ENCODE peak calls at places on chromosomes 7 and 10, in nine cellular contexts. O, I, P, K, A, B, D, V and F are unnamed samples.

GRCh38 chr7:147990079-147990478 is 600.5 kb upstream of the C7orf33 start:
- DNase-seq in V (no peak), P (no peak), D (no peak), O (no peak), K (no peak), A (no peak), I (no peak), B (no peak), F (no peak)

GRCh38 chr7:158265743-158266080 is 321.9 kb downstream of the PTPRN2 start:
- DNase-seq in K (no peak), O (no peak), D (no peak), A (no peak), V (peak), I (no peak), B (no peak), P (no peak), F (no peak)

GRCh38 chr7:4014649-4015048 is 667.4 kb upstream of the FOXK1 start:
- DNase-seq in O (no peak), V (no peak), D (no peak), B (no peak), A (no peak), P (no peak), K (no peak), I (no peak), F (no peak)

GRCh38 chr10:18479502-18479901 is 171.9 kb downstream of the NSUN6 start:
- DNase-seq in A (no peak), V (no peak), P (no peak), B (no peak), K (no peak), I (no peak), O (no peak), D (no peak), F (no peak)

GRCh38 chr10:96025566-96025965 is 17.8 kb upstream of the CCNJ start:
- DNase-seq in K (peak), A (peak), D (no peak), I (no peak), P (peak), O (peak), V (no peak), B (peak), F (no peak)

GRCh38 chr10:49080071-49080470 is 35.3 kb downstream of the VSTM4 start:
- DNase-seq in A (peak), V (no peak), I (no peak), P (no peak), K (peak), D (no peak), B (no peak), O (peak), F (no peak)

GRCh38 chr10:30826679-30827078 is 197.1 kb upstream of the LYZL2 start:
- DNase-seq in O (no peak), B (no peak), V (no peak), A (no peak), K (no peak), I (no peak), P (no peak), D (no peak), F (no peak)

GRCh38 chr10:91137822-91138221 is 82.6 kb upstream of the PCGF5 start:
- DNase-seq in P (no peak), O (no peak), I (no peak), K (no peak), B (no peak), V (no peak), A (no peak), D (no peak), F (no peak)

GRCh38 chr10:43198682-43199005 is 60.4 kb downstream of the CSGALNACT2 start:
- DNase-seq in A (no peak), V (no peak), I (no peak), P (no peak), K (no peak), B (no peak), D (no peak), O (no peak), F (no peak)

GRCh38 chr7:122885583-122886356 is 490 bp downstream of the CADPS2 start:
- DNase-seq in D (peak), O (peak), A (peak), K (peak), V (peak), I (no peak), B (peak), P (no peak), F (no peak)

GRCh38 chr7:135454060-135454459 is 55.8 kb downstream of the CNOT4 start:
- DNase-seq in I (no peak), A (no peak), B (no peak), V (no peak), D (no peak), K (no peak), P (no peak), O (no peak), F (no peak)

GRCh38 chr7:149716007-149716931 is 57.1 kb downstream of the ZNF467 start:
- DNase-seq in I (no peak), B (no peak), D (peak), O (no peak), P (no peak), A (no peak), V (no peak), K (peak), F (no peak)

GRCh38 chr7:150854066-150855000 is 2.0 kb downstream of the AOC1 start:
- DNase-seq in P (no peak), A (no peak), B (no peak), D (no peak), V (no peak), O (no peak), K (no peak), I (no peak), F (no peak)

GRCh38 chr7:1937252-1937605 is 267.2 kb downstream of the ELFN1 start:
- DNase-seq in P (no peak), K (no peak), I (no peak), B (no peak), O (no peak), V (no peak), A (no peak), D (no peak), F (no peak)

GRCh38 chr10:13989616-13990015 is 341.1 kb downstream of the FRMD4A start:
- DNase-seq in A (no peak), I (no peak), K (no peak), D (no peak), B (no peak), P (no peak), O (no peak), V (no peak), F (no peak)

GRCh38 chr10:13990918-13991317 is 339.8 kb downstream of the FRMD4A start:
- DNase-seq in P (no peak), V (no peak), D (no peak), O (peak), K (peak), A (peak), B (no peak), I (no peak), F (peak)

GRCh38 chr10:13990392-13990805 is 340.3 kb downstream of the FRMD4A start:
- DNase-seq in K (peak), O (peak), V (no peak), P (no peak), B (no peak), I (no peak), D (no peak), A (no peak), F (no peak)

GRCh38 chr10:13993169-13993568 is 337.6 kb downstream of the FRMD4A start:
- DNase-seq in I (peak), D (no peak), B (no peak), O (peak), A (no peak), K (peak), V (no peak), P (no peak), F (no peak)

DNA sequence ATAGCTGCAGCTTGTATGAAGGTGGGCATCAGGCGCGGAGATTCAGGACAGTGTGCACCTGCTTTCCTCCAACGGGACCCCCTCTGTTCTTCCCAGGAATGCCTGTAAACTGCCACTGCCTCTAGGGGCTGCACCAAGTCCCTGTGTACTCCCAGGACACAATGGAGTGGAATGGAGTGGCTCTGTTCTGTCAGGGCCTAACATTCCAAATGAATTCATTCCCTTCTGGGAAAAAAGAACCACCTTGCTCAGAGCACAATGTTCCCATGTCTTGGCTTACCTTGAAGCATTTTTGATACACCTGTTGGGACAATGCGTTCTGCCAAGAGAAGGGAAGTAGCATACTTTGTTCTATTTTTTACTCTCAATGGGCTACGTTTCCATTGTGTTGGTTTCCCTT is 339.4 kb downstream of the FRMD4A start:
- DNase-seq in A (no peak), O (no peak), B (no peak), P (no peak), I (no peak), K (no peak), V (no peak), D (no peak), F (no peak)
- TF ChIP-seq CTCF in A (peak), O (peak), B (no peak), P (no peak), I (no peak), K (no peak), V (no peak), D (no peak), F (no peak)

DNA sequence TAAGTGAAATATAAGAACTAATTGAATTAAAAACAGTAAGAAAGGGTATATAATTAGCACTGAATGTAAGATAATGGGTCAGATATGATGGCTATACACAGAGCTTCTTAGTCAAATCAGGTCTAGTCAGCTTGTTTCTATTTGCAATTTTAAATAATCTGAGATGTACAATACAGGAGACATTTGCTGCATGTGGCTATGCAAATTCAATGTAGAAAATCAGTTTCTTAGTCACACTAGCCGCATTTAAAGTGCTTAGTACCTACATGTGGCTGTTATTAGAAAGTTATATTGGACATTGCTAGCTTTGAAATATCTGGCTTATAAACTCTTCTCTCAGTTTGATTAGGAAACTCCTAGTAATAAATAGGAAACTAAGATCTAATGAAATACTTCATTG is 25.3 kb downstream of the CCDC7 start:
- DNase-seq in D (no peak), K (no peak), O (no peak), V (no peak), A (no peak), P (no peak), B (no peak), I (no peak), F (no peak)
- TF ChIP-seq CTCF in D (no peak), K (no peak), O (no peak), V (no peak), A (no peak), P (no peak), B (no peak), I (no peak), F (no peak)

GRCh38 chr10:73413108-73413527 is 740 bp downstream of the ANXA7 start:
- DNase-seq in I (no peak), A (peak), V (peak), B (peak), K (no peak), P (peak), D (peak), O (no peak), F (no peak)

GRCh38 chr10:73414230-73414981 is 548 bp upstream of the ANXA7 start:
- DNase-seq in V (no peak), I (no peak), O (no peak), K (no peak), A (no peak), B (no peak), D (peak), P (no peak), F (no peak)

GRCh38 chr10:73416571-73416970 is 2.7 kb upstream of the ANXA7 start:
- DNase-seq in P (no peak), O (no peak), I (no peak), K (no peak), A (no peak), B (no peak), V (no peak), D (no peak), F (no peak)

GRCh38 chr10:73410897-73411296 is 3.0 kb downstream of the ANXA7 start:
- DNase-seq in B (no peak), P (no peak), D (no peak), V (no peak), I (no peak), K (no peak), A (no peak), O (no peak), F (no peak)

GRCh38 chr10:73413528-73414229 is at the start of gene ANXA7:
- DNase-seq in I (no peak), K (peak), D (peak), A (peak), V (peak), B (peak), O (peak), P (peak), F (peak)
- TF ChIP-seq CTCF in I (peak), K (peak), D (peak), A (no peak), V (peak), B (peak), O (peak), P (no peak), F (peak)

DNA sequence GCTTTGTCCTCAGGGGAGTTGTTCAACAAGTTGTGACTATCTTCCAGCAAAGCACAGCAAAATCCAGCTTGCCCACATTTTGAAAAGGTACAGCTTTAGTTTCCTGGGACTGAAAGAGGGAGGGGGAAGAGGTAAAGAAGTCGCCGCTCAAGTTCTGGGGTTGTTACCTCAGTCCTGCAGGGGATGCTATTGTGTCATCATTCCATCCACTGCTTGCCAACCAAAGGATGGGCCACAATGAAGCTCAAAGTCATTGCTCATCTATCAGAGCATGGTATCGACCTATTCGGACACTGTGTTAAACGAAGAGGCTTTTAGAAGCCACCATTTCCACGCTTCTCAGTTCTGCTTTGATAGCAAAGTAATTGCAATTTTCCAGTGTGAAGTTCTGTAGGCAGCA is 34.3 kb downstream of the NPY start:
- DNase-seq in V (no peak), P (peak), B (peak), A (no peak), I (no peak), O (no peak), K (peak), D (peak), F (no peak)
- TF ChIP-seq CTCF in V (no peak), P (peak), B (peak), A (peak), I (no peak), O (no peak), K (peak), D (no peak), F (no peak)

GRCh38 chr7:99576251-99576650 is 17.8 kb downstream of the ZNF655 start:
- DNase-seq in O (no peak), P (no peak), A (no peak), B (no peak), D (no peak), V (no peak), I (no peak), K (no peak), F (no peak)

GRCh38 chr7:99579281-99579955 is 18.6 kb upstream of the TMEM225B start:
- DNase-seq in I (no peak), D (no peak), K (no peak), B (no peak), O (peak), P (no peak), V (no peak), A (no peak), F (no peak)

DNA sequence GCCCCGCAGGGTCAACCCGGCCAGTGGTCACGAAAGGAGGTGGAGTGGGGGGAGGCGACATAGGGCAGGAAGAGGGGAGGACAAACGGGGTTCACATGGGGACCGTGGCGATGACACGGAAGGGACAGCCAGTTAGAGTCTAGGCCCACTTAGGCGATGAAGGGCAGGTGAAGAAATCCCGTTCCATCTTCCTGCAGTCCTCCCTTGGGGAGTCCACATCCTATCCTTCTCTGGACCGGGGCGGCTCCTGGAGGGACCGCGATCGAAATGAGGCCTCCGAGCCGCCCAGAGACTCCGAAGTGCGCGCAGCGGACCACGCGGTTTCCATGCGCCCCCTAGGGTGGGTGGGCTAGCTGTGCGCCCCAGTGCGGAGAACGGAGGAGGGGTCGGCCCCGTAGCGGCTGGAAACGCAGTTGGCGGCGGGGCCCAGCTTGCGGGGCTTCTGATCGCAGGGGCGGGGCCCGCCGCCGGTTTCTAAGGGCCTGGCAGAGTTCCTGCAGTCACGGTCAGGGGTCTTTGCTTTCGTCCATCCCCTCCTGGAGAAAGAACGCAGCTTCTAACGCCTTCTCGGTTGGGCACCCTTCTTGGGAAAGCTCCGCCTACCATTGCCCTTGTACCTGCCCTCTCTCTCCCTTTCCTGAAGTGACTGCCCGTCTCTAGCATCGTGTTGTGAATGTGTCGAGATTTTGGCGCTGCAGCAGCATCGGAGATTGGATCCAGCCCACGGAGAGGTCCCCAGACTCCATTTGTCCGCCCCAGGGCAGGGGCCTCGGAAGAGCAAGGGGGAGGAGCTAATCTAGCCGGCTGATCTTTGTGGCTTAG is 17.9 kb upstream of the TMEM225B start:
- DNase-seq in I (no peak), O (peak), B (no peak), D (no peak), V (peak), K (peak), A (no peak), P (no peak), F (no peak)
- TF ChIP-seq CTCF in I (peak), O (peak), B (peak), D (peak), V (peak), K (peak), A (peak), P (peak), F (peak)

DNA sequence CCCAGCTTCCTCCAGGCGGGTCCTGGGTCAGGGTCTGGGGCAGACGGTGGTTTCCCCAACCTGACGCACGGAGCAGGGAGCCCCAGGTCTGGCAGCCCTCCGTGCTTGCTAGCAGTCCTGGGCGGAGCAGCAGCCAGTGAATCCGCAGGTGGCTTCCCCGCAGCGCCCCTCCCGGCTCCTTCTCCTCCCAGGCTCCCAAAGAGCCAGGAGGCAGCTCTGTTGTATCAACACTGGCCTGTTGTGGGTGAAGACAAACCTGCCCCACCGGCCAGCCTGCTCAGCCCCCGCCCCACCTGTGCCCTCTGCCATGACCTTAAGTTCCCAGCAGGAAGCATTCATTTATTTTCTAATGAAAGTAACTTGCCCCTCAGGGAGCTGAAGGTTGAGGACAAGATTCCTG is 24.0 kb upstream of the TMEM213 start:
- DNase-seq in A (no peak), V (no peak), K (no peak), B (no peak), P (no peak), O (no peak), I (no peak), D (no peak), F (no peak)
- TF ChIP-seq CTCF in A (no peak), V (no peak), K (no peak), B (no peak), P (no peak), O (no peak), I (no peak), D (no peak), F (no peak)

GRCh38 chr7:17302575-17303142 is 4.2 kb downstream of the AHR start:
- DNase-seq in V (no peak), A (no peak), P (no peak), K (peak), B (no peak), O (peak), D (no peak), I (no peak), F (peak)
- TF ChIP-seq CTCF in V (peak), A (peak), P (peak), K (peak), B (peak), O (no peak), D (peak), I (no peak), F (peak)

DNA sequence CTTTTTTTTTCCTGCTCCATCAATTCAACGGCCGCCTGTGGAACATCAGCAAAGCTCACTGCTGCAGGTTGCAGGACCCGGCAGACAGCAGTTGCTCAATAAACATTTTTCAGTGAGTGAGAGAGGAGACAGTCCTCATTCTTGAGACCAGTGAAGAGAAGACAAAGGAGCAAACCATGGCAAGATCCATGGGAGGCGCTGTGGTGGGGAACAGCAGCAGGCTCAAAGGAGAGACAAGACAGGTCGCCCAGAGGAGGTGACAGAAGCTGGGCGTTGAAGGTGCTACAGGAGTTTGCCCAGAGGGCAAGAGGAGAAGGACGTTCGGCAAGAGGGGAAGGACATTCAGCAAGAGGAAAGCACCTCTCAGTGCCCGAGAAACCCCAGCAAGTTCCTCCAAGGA is 74.5 kb upstream of the FGFR2 start:
- DNase-seq in K (no peak), O (no peak), I (no peak), D (no peak), B (no peak), A (no peak), V (no peak), P (no peak), F (no peak)
- TF ChIP-seq CTCF in K (no peak), O (no peak), I (no peak), D (no peak), B (no peak), A (no peak), V (no peak), P (no peak), F (no peak)